ENCODE peak calls at places on chromosomes 1 and 21, in ten cellular contexts. C, I, P, N, Y, A, M, J, F and G are unnamed samples. For H3K36me3, the result is how much of the 10 kb centered on the place peaks cover.

GRCh38 chr1:74799119-74799518 is 66.2 kb downstream of the TYW3 start:
- DNase-seq in J (no peak), P (no peak), C (no peak), A (no peak), N (no peak), Y (no peak), I (no peak), M (no peak), F (no peak), G (no peak)

GRCh38 chr1:246275036-246275435 is 232.0 kb downstream of the SMYD3 start:
- DNase-seq in C (no peak), N (no peak), A (no peak), P (no peak), F (no peak), I (no peak), J (no peak), Y (no peak), M (no peak), G (no peak)

GRCh38 chr1:218380125-218380977 is 35.2 kb downstream of the TGFB2 start:
- DNase-seq in Y (no peak), C (no peak), N (peak), P (no peak), A (peak), I (peak), M (peak), J (no peak), F (peak), G (no peak)

GRCh38 chr1:15902882-15903281 is 55.4 kb downstream of the SPEN start:
- DNase-seq in J (no peak), P (no peak), N (peak), I (no peak), F (no peak), C (no peak), Y (no peak), A (no peak), M (no peak), G (no peak)

GRCh38 chr1:181136738-181137122 is 48.2 kb downstream of the IER5 start:
- DNase-seq in Y (no peak), F (no peak), P (no peak), N (no peak), A (no peak), I (no peak), C (no peak), M (peak), J (no peak), G (no peak)

GRCh38 chr21:45128613-45129226 is 54.3 kb downstream of the ADARB1 start:
- DNase-seq in M (peak), A (peak), Y (peak), F (peak), P (peak), I (peak), J (no peak), C (no peak), N (peak), G (peak)

GRCh38 chr1:7650801-7651200 is 120.3 kb upstream of the VAMP3 start:
- DNase-seq in Y (no peak), A (peak), N (no peak), J (no peak), C (no peak), F (peak), P (no peak), I (peak), M (no peak), G (no peak)

GRCh38 chr1:105608713-105609112 is 1447.8 kb upstream of the PRMT6 start:
- DNase-seq in N (no peak), J (no peak), M (no peak), C (no peak), F (no peak), A (no peak), Y (no peak), P (no peak), I (no peak), G (no peak)

GRCh38 chr1:35585281-35585680 is 12.2 kb downstream of the TFAP2E start:
- DNase-seq in P (no peak), F (peak), Y (no peak), J (no peak), N (no peak), M (no peak), A (no peak), C (no peak), I (no peak), G (no peak)

GRCh38 chr1:234780112-234780511 is 170.1 kb upstream of the IRF2BP2 start:
- DNase-seq in C (no peak), N (no peak), A (no peak), I (no peak), P (no peak), M (no peak), Y (no peak), F (no peak), J (no peak), G (peak)

GRCh38 chr1:236167154-236167553 is 24.8 kb downstream of the GPR137B start:
- DNase-seq in N (no peak), F (no peak), C (no peak), P (no peak), A (no peak), I (no peak), J (no peak), Y (no peak), M (no peak), G (no peak)

GRCh38 chr1:222266223-222267215 is 281.4 kb downstream of the HHIPL2 start:
- DNase-seq in F (peak), A (no peak), Y (no peak), I (peak), M (no peak), N (no peak), P (no peak), J (no peak), C (no peak), G (no peak)

GRCh38 chr1:161020573-161021167 is at the start of gene F11R:
- DNase-seq in Y (peak), I (peak), A (peak), J (no peak), F (peak), C (no peak), M (no peak), P (no peak), N (no peak), G (peak)

GRCh38 chr1:110645172-110645571 is 29.6 kb downstream of the KCNA3 start:
- DNase-seq in I (no peak), N (no peak), M (no peak), P (no peak), C (no peak), Y (no peak), A (no peak), F (no peak), J (no peak), G (no peak)

GRCh38 chr1:52435650-52436049 is 31.2 kb downstream of the PRPF38A start:
- DNase-seq in A (no peak), I (no peak), N (no peak), C (no peak), M (no peak), F (no peak), P (no peak), Y (no peak), J (no peak), G (no peak)

GRCh38 chr1:47507921-47508894 is 70.4 kb downstream of the FOXD2 start:
- DNase-seq in C (no peak), Y (peak), M (no peak), F (peak), N (no peak), J (no peak), A (peak), P (peak), I (peak), G (peak)

GRCh38 chr1:88731475-88731874 is 47.4 kb downstream of the PKN2 start:
- DNase-seq in J (no peak), F (peak), C (no peak), Y (no peak), A (no peak), M (no peak), I (peak), N (peak), P (no peak), G (no peak)

GRCh38 chr1:155000475-155000724 is 2.2 kb upstream of the ZBTB7B start:
- DNase-seq in P (no peak), N (no peak), A (peak), M (no peak), Y (peak), J (no peak), I (peak), F (no peak), C (no peak), G (peak)
- TF ChIP-seq POLR2A in P (no peak), N (no peak), A (no peak), M (no peak), Y (no peak), J (no peak), I (no peak), F (no peak), C (no peak), G (no peak)

DNA sequence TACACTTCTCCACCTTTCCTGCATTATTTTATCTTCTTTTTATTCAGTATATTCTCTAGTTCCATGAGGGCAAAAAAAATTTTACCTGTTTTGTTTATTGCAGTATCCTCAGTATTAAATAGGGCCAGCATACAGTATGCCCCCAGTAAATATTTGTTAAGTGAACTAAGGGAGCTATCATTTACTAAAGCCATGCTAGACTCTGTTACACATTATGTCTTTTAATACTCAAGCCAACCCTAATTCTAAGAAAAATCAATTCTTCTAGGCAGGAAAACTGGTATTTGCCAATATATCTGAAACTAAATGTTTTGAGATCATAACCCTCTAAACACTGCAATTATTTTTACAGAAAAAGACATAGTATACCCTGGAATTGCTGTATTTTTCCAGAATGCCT is 18.3 kb downstream of the TMEM50A start:
- DNase-seq in M (no peak), F (no peak), C (no peak), I (no peak), N (no peak), P (no peak), Y (no peak), A (no peak), J (no peak), G (no peak)
- H3K36me3 ChIP-seq in M (under half), F (under half), C (half or more), I (under half), N (under half), P (under half), Y (half or more), A (half or more), J (under half), G (half or more)

GRCh38 chr1:151287767-151288500 is 5.8 kb downstream of the ZNF687 start:
- DNase-seq in J (no peak), C (no peak), M (no peak), F (no peak), I (no peak), N (no peak), Y (no peak), P (no peak), A (no peak), G (no peak)
- H3K27ac ChIP-seq in J (no peak), C (no peak), M (no peak), F (no peak), I (no peak), N (no peak), Y (no peak), P (no peak), A (no peak), G (no peak)

GRCh38 chr1:115768549-115768948 is at the start of gene CASQ2:
- DNase-seq in A (no peak), J (peak), Y (no peak), I (no peak), P (no peak), F (no peak), M (no peak), C (no peak), N (no peak), G (no peak)
- TF ChIP-seq POLR2A in A (no peak), J (no peak), Y (no peak), I (no peak), P (no peak), F (no peak), M (no peak), C (no peak), N (no peak), G (no peak)

DNA sequence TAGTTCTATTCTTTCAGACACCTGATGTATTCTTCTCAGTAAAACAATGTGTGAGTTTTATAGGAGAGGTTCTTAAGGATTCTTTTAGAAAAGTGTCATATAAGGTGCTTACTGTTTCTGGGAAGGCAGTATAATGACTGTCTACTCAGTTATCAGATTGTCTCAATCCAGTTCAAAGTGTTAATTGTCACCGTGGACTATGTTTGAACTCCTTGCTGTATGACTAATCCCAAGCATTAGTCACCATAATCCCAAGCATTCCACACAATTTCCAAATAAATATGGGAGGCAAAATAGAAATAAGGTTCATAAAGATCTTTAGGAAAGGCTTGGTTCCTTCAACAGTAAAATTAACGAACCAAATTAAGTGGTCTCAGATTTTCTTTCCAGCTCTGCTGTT is 342.1 kb upstream of the NR5A2 start:
- DNase-seq in Y (no peak), C (no peak), J (no peak), I (no peak), M (no peak), P (no peak), N (peak), A (no peak), F (no peak), G (no peak)
- H3K36me3 ChIP-seq in Y (under half), C (under half), J (under half), I (under half), M (under half), P (under half), N (under half), A (under half), F (under half), G (under half)

GRCh38 chr1:182280521-182280920 is 111.1 kb downstream of the GLUL start:
- DNase-seq in M (no peak), N (no peak), P (no peak), F (no peak), Y (no peak), A (no peak), C (no peak), I (no peak), J (no peak), G (no peak)

GRCh38 chr1:182281541-182281940 is 110.0 kb downstream of the GLUL start:
- DNase-seq in J (no peak), I (no peak), Y (no peak), M (no peak), A (no peak), F (no peak), N (no peak), P (peak), C (no peak), G (no peak)

GRCh38 chr1:182278144-182279054 is 113.2 kb downstream of the GLUL start:
- DNase-seq in N (no peak), Y (no peak), I (no peak), P (no peak), F (peak), C (no peak), M (no peak), J (no peak), A (no peak), G (no peak)

GRCh38 chr1:182279302-182279701 is 112.3 kb downstream of the GLUL start:
- DNase-seq in C (no peak), F (no peak), A (no peak), J (no peak), Y (no peak), N (no peak), M (no peak), I (no peak), P (no peak), G (no peak)

GRCh38 chr1:182279724-182280506 is 111.7 kb downstream of the GLUL start:
- DNase-seq in M (no peak), N (no peak), C (no peak), P (peak), A (no peak), J (no peak), Y (peak), I (no peak), F (no peak), G (no peak)
- H3K27ac ChIP-seq in M (peak), N (no peak), C (peak), P (peak), A (no peak), J (no peak), Y (peak), I (no peak), F (no peak), G (no peak)